ENCODE peak calls at places on chromosomes 4 and X, in eight cellular contexts. H, G, M, S, O, F, W and J are unnamed samples.

GRCh38 chrX:38816158-38816557 is 14.9 kb downstream of the MID1IP1 start:
- DNase-seq in H (no peak), G (no peak), M (no peak), S (no peak), O (no peak), F (no peak), W (no peak), J (no peak)

GRCh38 chr4:970854-971520 is 2.4 kb downstream of the DGKQ start:
- DNase-seq in H (peak; percentile 9), G (no peak), M (no peak), S (peak; percentile 24), O (no peak), F (no peak), W (no peak), J (no peak)

GRCh38 chr4:1616574-1616964 is 67.5 kb downstream of the FAM53A start:
- DNase-seq in H (no peak), G (no peak), M (no peak), S (no peak), O (no peak), F (no peak), W (no peak), J (no peak)

GRCh38 chr4:79913581-79913980 is 159.4 kb downstream of the ANTXR2 start:
- DNase-seq in H (no peak), G (no peak), M (no peak), S (peak; percentile 56), O (peak; percentile 16), F (no peak), W (no peak), J (no peak)

GRCh38 chr4:21304061-21304541 is 603.8 kb downstream of the PACRGL start:
- DNase-seq in H (no peak), G (no peak), M (no peak), S (peak; percentile 2), O (no peak), F (peak; percentile 71), W (no peak), J (no peak)

GRCh38 chrX:11944486-11944885 is 186.4 kb downstream of the MSL3 start:
- DNase-seq in H (peak; percentile 66), G (no peak), M (no peak), S (peak; percentile 27), O (peak; percentile 67), F (peak; percentile 26), W (peak; percentile 15), J (no peak)

GRCh38 chrX:152897216-152898144 is at the start of gene ZNF185:
- DNase-seq in H (peak; percentile 76), G (no peak), M (no peak), S (peak; percentile 13), O (no peak), F (peak; percentile 70), W (peak; percentile 54), J (no peak)

GRCh38 chr4:83285022-83285387 is 407 bp upstream of the COQ2 start:
- DNase-seq in H (peak; percentile 8), G (no peak), M (peak; percentile 59), S (peak; percentile 77), O (peak; percentile 9), F (peak; percentile 23), W (peak; percentile 74), J (no peak)

GRCh38 chr4:71456841-71457240 is 118.0 kb downstream of the SLC4A4 start:
- DNase-seq in H (peak; percentile 92), G (peak; percentile 5), M (no peak), S (peak; percentile 97), O (peak; percentile 60), F (no peak), W (no peak), J (no peak)

GRCh38 chr4:105461221-105462041 is 12.4 kb downstream of the PPA2 start:
- DNase-seq in H (no peak), G (no peak), M (peak; percentile 90), S (no peak), O (peak; percentile 61), F (no peak), W (no peak), J (no peak)

GRCh38 chr4:187127456-187127855 is 403.8 kb upstream of the FAT1 start:
- DNase-seq in H (no peak), G (no peak), M (no peak), S (no peak), O (peak; percentile 14), F (no peak), W (no peak), J (no peak)

GRCh38 chr4:127965803-127966175 is 583 bp downstream of the ABHD18 start:
- DNase-seq in H (peak; percentile 33), G (no peak), M (peak; percentile 74), S (peak; percentile 33), O (peak; percentile 58), F (peak; percentile 54), W (no peak), J (no peak)

GRCh38 chr4:81573817-81574216 is 102.1 kb upstream of the RASGEF1B start:
- DNase-seq in H (no peak), G (no peak), M (no peak), S (no peak), O (no peak), F (no peak), W (no peak), J (no peak)

GRCh38 chr4:53208749-53209148 is 157.1 kb downstream of the SCFD2 start:
- DNase-seq in H (no peak), G (no peak), M (no peak), S (no peak), O (no peak), F (no peak), W (no peak), J (no peak)

GRCh38 chrX:40331353-40331752 is 233.6 kb upstream of the BCOR start:
- DNase-seq in H (no peak), G (no peak), M (no peak), S (no peak), O (no peak), F (no peak), W (no peak), J (no peak)

GRCh38 chr4:46656071-46656470 is 253.0 kb downstream of the COX7B2 start:
- DNase-seq in H (no peak), G (no peak), M (no peak), S (no peak), O (no peak), F (no peak), W (no peak), J (no peak)

DNA sequence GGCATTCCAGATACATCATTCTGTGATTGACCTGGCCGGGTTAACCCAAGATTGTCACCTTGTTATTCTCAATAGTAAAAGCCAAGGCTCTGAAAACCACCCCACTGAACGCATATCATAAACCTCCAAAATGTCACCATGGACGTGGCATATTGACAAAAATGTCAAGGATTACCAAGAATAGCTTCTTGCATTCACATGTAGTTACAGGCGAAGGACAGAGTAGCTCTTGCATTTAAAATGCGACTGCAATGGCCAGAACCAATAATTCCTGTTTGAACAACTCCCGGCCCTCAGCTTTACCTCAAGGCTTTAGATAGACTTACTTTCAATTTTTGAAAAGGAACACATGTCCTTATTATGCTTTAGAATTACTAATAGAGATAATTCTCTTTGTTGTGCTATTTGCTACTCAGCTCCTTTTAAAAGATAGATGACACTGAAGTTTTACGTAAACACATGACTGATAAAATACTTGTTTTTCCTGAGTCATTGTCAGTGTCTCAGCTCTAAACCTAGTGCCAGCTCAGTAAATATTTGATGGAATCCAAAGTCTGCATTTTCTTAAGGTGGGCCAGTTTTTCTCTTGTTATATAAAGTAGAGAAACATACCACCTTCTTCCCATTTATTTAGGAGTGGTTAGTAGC is 66.3 kb downstream of the CLDN34 start:
- DNase-seq in H (peak; percentile 50), G (no peak), M (no peak), S (peak; percentile 50), O (no peak), F (no peak), W (no peak), J (no peak)
- H3K9ac ChIP-seq in H (no peak overlapping the region), G (no peak overlapping the region), M (no peak overlapping the region), S (no peak overlapping the region), O (no peak overlapping the region), F (no peak overlapping the region), W (no peak overlapping the region), J (no peak overlapping the region)

GRCh38 chr4:40121515-40121914 is 64.9 kb downstream of the N4BP2 start:
- DNase-seq in H (peak; percentile 79), G (peak; percentile 23), M (no peak), S (peak; percentile 89), O (peak; percentile 70), F (no peak), W (peak; percentile 93), J (no peak)
- H3K27ac ChIP-seq in H (peak overlapping the region; percentile 62), G (peak overlapping the region; percentile 56), M (no peak overlapping the region), S (peak overlapping the region; percentile 55), O (no peak overlapping the region), F (peak overlapping the region; percentile 39), W (peak overlapping the region; percentile 82), J (peak overlapping the region; percentile 44)

DNA sequence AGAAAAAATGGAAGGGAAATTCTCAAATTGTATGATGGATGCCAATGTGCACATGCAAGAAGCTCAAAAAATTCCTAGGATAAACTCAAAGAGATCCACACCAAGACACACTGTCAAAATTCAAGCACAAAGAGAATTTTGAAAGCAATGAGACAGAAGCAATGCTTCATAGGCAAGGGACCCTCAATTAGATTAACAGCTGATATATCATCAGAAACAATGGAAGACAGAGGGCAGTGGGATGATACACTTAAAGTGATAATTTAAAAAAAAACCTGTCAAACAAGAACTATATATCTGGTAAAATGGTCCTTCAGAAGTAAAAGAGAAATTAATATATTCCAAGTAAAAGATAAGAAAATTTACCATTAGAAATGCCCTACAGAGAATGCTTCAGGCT is 306.3 kb upstream of the PCDH7 start:
- DNase-seq in H (no peak), G (no peak), M (no peak), S (peak; percentile 0), O (no peak), F (no peak), W (no peak), J (no peak)
- H3K9me3 ChIP-seq in H (no peaks in the 10 kb centered on the region), G (peaks cover 2% of the 10 kb centered on the region), M (no peaks in the 10 kb centered on the region), S (peaks cover 3% of the 10 kb centered on the region), O (peaks cover 19% of the 10 kb centered on the region), F (peaks cover 18% of the 10 kb centered on the region), W (no peaks in the 10 kb centered on the region), J (no peaks in the 10 kb centered on the region)

GRCh38 chrX:37746268-37746931 is 33.5 kb upstream of the CYBB start:
- DNase-seq in H (peak; percentile 64), G (no peak), M (peak; percentile 24), S (no peak), O (peak; percentile 41), F (no peak), W (no peak), J (no peak)
- H3K9ac ChIP-seq in H (no peak overlapping the region), G (no peak overlapping the region), M (no peak overlapping the region), S (no peak overlapping the region), O (no peak overlapping the region), F (no peak overlapping the region), W (no peak overlapping the region), J (no peak overlapping the region)

GRCh38 chr4:153988446-153988845 is 199.6 kb upstream of the SFRP2 start:
- DNase-seq in H (no peak), G (no peak), M (no peak), S (peak; percentile 77), O (no peak), F (no peak), W (no peak), J (no peak)
- H3K27ac ChIP-seq in H (no peak overlapping the region), G (no peak overlapping the region), M (no peak overlapping the region), S (peak overlapping the region; percentile 68), O (no peak overlapping the region), F (no peak overlapping the region), W (no peak overlapping the region), J (no peak overlapping the region)

GRCh38 chr4:36322921-36323354 is 41.5 kb downstream of the DTHD1 start:
- DNase-seq in H (no peak), G (no peak), M (no peak), S (no peak), O (no peak), F (no peak), W (no peak), J (no peak)
- H3K9me3 ChIP-seq in H (no peaks in the 10 kb centered on the region), G (no peaks in the 10 kb centered on the region), M (no peaks in the 10 kb centered on the region), S (no peaks in the 10 kb centered on the region), O (no peaks in the 10 kb centered on the region), F (no peaks in the 10 kb centered on the region), W (no peaks in the 10 kb centered on the region), J (no peaks in the 10 kb centered on the region)

GRCh38 chrX:117973175-117974075 is 143.2 kb downstream of the KLHL13 start:
- DNase-seq in H (no peak), G (no peak), M (peak; percentile 10), S (no peak), O (peak; percentile 48), F (peak; percentile 30), W (no peak), J (no peak)
- H3K9ac ChIP-seq in H (no peak overlapping the region), G (no peak overlapping the region), M (no peak overlapping the region), S (no peak overlapping the region), O (peak overlapping the region; percentile 26), F (peak overlapping the region; percentile 59), W (no peak overlapping the region), J (no peak overlapping the region)